ENCODE peak calls at places on chromosomes 13 and 19, in four cellular contexts. X is astrocyte, N is Caco-2, G is pancreas. J is an unnamed sample. For H3K36me3, the result is how much of the 10 kb centered on the place peaks cover.

GRCh38 chr19:45681391-45682015 is 10.2 kb downstream of the SNRPD2 start:
- DNase-seq in X (peak), N (peak), G (peak), J (peak)

GRCh38 chr13:95267662-95268369 is 33.4 kb downstream of the ABCC4 start:
- DNase-seq in X (peak), N (peak), G (no peak), J (peak)

GRCh38 chr19:49556412-49557398 is 23.7 kb downstream of the NOSIP start:
- DNase-seq in X (no peak), N (no peak), G (peak), J (no peak)

GRCh38 chr13:89227356-89227755 is 1556.2 kb downstream of the SLITRK5 start:
- DNase-seq in X (peak), N (no peak), G (no peak), J (no peak)

GRCh38 chr13:25659091-25659502 is 287.3 kb downstream of the ATP8A2 start:
- DNase-seq in X (no peak), N (peak), G (no peak), J (peak)

GRCh38 chr13:59354665-59355064 is 809.1 kb downstream of the DIAPH3 start:
- DNase-seq in X (no peak), N (peak), G (no peak), J (no peak)

GRCh38 chr13:113537205-113537604 is 46.7 kb upstream of the DCUN1D2 start:
- DNase-seq in X (no peak), N (no peak), G (no peak), J (no peak)

GRCh38 chr13:83085186-83085900 is 796.9 kb downstream of the SLITRK1 start:
- DNase-seq in X (peak), N (no peak), G (no peak), J (no peak)

GRCh38 chr19:7533925-7534480 is 1.5 kb upstream of the PNPLA6 start:
- DNase-seq in X (peak), N (peak), G (peak), J (peak)

GRCh38 chr19:48780684-48781391 is 25.5 kb downstream of the FGF21 start:
- DNase-seq in X (peak), N (peak), G (peak), J (no peak)

GRCh38 chr13:42660367-42660965 is 86.5 kb downstream of the TNFSF11 start:
- DNase-seq in X (no peak), N (no peak), G (no peak), J (no peak)

GRCh38 chr19:45779231-45780145 is 2.8 kb downstream of the DMPK start:
- DNase-seq in X (no peak), N (peak), G (peak), J (peak)

GRCh38 chr13:94009696-94010095 is 469.8 kb downstream of the DCT start:
- DNase-seq in X (peak), N (no peak), G (no peak), J (no peak)

GRCh38 chr19:28466107-28467045 is 746.6 kb downstream of the UQCRFS1 start:
- DNase-seq in X (peak), N (peak), G (peak), J (peak)

GRCh38 chr13:58085819-58086218 is 454.3 kb downstream of the PCDH17 start:
- DNase-seq in X (peak), N (no peak), G (no peak), J (no peak)

GRCh38 chr13:65416784-65417183 is 1813.4 kb downstream of the PCDH9 start:
- DNase-seq in X (no peak), N (no peak), G (no peak), J (no peak)

GRCh38 chr19:47168065-47168464 is 37.4 kb downstream of the SAE1 start:
- DNase-seq in X (no peak), N (no peak), G (no peak), J (no peak)

GRCh38 chr19:47176627-47177090 is 46.0 kb downstream of the SAE1 start:
- DNase-seq in X (peak), N (no peak), G (no peak), J (no peak)

GRCh38 chr19:47176071-47176626 is 45.5 kb downstream of the SAE1 start:
- DNase-seq in X (peak), N (no peak), G (no peak), J (no peak)

DNA sequence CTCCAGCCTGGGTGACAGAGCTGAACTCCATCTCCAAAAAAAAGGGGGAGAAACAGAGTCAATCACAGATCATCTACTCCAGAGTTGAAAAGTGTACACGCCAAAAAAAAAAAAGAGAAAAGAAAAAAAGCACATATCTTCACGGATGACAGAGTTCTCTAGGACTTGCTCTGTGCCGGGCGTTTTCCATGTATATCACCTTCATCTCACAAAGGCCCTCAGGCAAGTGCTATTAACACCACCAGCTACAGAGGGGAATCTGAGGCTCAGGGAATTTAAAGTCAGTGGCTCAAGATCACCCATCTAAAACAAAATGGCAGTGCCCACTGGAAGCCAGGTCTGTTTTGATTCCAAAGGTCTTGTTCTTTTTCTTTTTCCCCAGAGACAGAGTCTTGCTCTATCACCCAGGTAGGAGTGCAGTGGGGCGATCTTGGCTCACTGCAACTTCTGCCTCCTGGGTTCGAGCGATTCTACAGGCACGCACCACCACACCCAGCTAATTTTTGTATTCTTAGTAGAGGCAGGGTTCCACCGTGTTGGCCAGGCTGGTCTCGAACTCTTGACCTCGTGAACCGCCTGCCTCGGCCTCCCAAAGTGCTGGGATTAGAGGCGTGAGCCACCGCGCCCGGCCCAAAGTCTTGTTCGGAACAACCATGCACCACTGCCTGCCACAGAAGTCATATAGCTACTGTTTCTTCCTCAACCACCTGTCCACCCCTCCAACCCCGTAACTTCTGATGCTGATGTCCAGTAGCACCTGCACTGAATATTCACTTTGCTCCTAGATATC is 42.2 kb downstream of the SAE1 start:
- DNase-seq in X (no peak), N (no peak), G (no peak), J (no peak)
- H3K36me3 ChIP-seq in X (under half), N (under half), G (under half), J (under half)

DNA sequence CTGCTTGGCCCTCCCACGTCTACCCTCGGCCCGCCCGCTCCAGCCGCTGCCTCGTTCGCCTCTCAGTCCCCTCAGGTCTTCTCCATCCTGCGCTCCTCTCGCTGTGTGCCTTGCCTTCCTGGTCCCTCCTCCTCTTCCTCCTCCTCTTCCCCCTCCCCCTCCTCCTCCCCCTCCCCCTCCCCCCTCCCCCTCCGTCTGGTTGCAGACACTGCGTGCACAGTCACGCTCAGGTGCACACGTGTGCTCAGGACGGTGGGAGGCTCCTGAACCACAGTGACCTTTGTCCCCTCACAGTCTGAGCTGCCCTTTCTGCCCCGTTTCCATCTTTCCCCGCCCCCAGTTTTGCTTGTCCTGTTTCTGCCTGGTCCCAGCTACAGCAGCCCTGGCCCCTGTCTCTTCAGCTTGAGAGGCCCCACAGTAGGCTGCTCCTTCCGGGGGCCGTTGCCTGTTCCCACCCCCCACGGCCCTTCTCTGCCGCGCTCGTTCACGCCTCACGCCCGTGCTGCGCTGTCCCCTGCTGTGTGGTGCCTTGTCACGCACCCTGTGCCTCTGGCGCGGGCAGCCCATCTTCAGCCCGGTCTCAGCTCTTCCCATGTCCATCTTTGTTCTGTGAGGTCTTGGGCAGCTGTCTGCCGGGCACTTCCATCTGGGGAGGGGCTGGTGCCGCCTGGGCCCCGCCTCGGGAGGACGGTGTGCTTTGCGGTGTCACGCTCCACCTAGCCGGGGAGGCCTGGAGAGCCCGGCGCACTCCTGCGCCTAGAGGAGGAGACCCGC is 13.8 kb upstream of the RPS15 start:
- DNase-seq in X (no peak), N (peak), G (no peak), J (no peak)
- H3K36me3 ChIP-seq in X (under half), N (under half), G (under half), J (under half)

GRCh38 chr19:9811139-9811538 is 7.7 kb downstream of the FBXL12 start:
- DNase-seq in X (no peak), N (no peak), G (no peak), J (no peak)

GRCh38 chr19:9806781-9807180 is 12.1 kb downstream of the FBXL12 start:
- DNase-seq in X (no peak), N (no peak), G (no peak), J (no peak)

GRCh38 chr19:9808855-9809646 is 9.8 kb downstream of the FBXL12 start:
- DNase-seq in X (no peak), N (no peak), G (no peak), J (no peak)
- H3K36me3 ChIP-seq in X (under half), N (under half), G (under half), J (under half)

DNA sequence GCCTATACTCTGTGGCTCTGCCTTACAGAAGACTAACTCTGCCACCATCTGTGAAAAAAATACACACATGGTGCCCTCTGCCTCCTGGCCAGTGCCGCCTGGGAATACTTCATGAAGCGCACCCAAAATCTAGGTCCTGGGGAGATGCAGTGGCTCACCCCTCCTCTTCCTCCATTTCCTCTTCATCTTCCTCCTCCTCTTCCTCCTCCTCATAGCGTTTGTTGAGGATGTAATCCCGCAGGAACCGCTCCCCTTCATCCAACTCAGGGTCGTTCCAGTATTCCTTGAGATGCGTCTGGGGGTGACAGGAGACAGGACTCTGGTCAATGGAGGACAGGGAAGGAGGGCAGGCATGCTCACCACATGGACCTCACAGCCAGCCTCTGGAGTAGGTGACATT is 5.7 kb downstream of the KRI1 start:
- DNase-seq in X (no peak), N (no peak), G (no peak), J (no peak)
- H3K36me3 ChIP-seq in X (under half), N (under half), G (under half), J (under half)

GRCh38 chr19:881385-882071 is 11.5 kb downstream of the MED16 start:
- DNase-seq in X (no peak), N (no peak), G (no peak), J (no peak)

GRCh38 chr19:876780-877314 is 16.1 kb downstream of the MED16 start:
- DNase-seq in X (no peak), N (no peak), G (no peak), J (no peak)

GRCh38 chr19:876089-876488 is 16.6 kb downstream of the CFD start:
- DNase-seq in X (no peak), N (no peak), G (no peak), J (no peak)

GRCh38 chr19:882871-883497 is 10.0 kb downstream of the MED16 start:
- DNase-seq in X (no peak), N (no peak), G (no peak), J (no peak)

DNA sequence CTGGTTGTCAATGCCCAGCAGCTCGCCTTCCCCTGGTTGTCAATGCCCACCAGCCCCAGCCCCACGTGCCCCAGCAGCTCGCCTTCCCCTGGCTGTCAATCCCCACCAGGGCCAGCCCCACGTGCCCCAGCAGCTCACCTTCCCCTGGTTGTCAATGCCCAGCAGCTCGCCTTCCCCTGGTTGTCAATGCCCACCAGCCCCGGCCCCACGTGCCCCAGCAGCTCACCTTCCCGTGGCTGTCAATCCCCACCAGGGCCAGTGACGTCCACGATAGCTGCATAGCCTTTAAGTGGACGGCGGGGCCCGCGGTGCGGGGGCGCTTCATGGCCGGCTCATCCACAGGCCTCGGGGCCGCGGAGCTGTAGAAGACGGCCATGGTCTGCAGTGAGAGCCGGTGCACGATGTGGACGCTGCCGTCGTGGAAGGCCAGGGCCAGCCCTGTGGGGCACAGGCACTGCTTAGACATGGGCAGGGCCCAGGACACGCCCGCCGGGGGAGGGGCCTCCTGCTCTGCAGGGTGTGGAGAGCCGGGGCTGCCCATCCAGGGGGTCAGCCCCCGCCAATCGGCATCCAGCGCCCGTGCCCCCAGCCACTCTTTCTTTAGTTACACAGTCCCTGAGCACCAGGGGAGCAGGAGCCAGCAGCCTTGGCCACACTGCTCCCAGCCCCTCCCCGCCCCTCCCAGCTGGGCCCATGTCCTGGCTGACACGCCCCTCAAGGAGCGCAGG is 13.1 kb downstream of the MED16 start:
- DNase-seq in X (no peak), N (no peak), G (no peak), J (no peak)
- H3K36me3 ChIP-seq in X (under half), N (under half), G (under half), J (under half)

GRCh38 chr13:52461265-52461664 is 6.0 kb downstream of the CKAP2 start:
- DNase-seq in X (no peak), N (no peak), G (no peak), J (no peak)

GRCh38 chr13:52459668-52460067 is 4.4 kb downstream of the CKAP2 start:
- DNase-seq in X (peak), N (no peak), G (no peak), J (no peak)

DNA sequence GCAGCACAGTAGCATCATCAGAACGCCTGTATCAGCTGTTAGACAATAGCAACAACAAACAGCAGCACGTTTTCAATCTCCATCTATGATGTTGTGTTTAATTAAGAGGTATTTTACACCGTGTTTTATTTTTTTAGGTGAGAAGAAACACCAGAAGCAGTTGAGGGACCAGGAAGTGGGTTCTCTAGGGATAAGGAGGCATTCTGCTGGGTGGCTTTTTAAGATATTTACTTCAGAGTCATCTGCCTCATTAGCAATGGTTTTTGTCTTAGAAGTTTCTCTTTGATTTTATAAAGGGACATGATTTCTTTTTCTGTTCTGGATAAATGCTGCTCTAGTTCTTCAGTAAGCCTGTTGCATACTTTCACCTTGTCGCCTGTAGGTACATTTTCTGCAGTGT is 8.2 kb downstream of the CKAP2 start:
- DNase-seq in X (no peak), N (no peak), G (no peak), J (no peak)
- H3K36me3 ChIP-seq in X (under half), N (under half), G (under half), J (under half)

GRCh38 chr19:55696301-55697068 is 21.5 kb downstream of the EPN1 start:
- DNase-seq in X (no peak), N (no peak), G (no peak), J (no peak)

GRCh38 chr19:55695511-55696290 is 20.7 kb downstream of the EPN1 start:
- DNase-seq in X (no peak), N (no peak), G (no peak), J (no peak)

GRCh38 chr19:55698256-55698655 is 23.2 kb downstream of the EPN1 start:
- DNase-seq in X (no peak), N (no peak), G (no peak), J (no peak)

GRCh38 chr19:55697698-55698097 is 22.7 kb downstream of the EPN1 start:
- DNase-seq in X (no peak), N (no peak), G (no peak), J (no peak)

DNA sequence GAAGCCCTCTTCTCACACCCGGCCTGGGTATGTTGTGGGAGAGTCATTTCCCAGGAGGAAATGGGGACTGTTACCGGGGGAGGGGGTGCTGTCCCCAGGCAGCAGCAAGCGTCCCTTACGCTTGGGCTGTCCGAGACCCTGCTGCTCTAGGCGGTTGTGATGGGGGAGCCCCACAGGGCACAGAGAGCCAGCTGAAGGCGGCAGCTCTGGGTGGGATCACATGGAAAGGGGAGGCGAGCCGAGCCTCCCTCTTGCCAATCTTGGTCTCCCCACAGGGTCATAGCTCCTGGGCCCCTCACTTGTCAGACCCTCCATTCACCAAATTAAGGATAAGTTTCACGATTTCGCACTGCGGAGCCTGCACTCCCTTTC is 22.0 kb downstream of the EPN1 start:
- DNase-seq in X (no peak), N (no peak), G (no peak), J (no peak)
- H3K36me3 ChIP-seq in X (under half), N (under half), G (under half), J (under half)

DNA sequence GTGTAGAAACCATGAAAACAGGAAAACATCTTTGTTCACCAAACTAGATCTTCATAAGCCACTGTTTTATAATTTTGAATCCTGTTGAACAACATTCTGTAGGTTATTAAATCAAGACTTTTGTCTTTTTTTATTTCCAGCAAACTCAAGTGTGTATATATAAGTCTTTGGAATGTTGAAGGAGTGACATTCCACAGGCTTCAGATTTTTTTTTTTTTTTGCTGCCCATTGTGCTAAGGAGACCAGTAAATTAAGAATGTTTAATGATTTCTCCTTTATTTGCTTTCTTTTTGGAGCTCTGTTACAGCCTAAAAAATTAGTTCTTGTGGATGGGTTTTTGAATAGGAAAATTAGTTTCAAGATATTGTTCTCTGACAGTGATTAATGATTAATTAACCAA is 89.7 kb downstream of the LMO7 start:
- DNase-seq in X (no peak), N (peak), G (no peak), J (no peak)
- H3K36me3 ChIP-seq in X (under half), N (under half), G (under half), J (under half)

DNA sequence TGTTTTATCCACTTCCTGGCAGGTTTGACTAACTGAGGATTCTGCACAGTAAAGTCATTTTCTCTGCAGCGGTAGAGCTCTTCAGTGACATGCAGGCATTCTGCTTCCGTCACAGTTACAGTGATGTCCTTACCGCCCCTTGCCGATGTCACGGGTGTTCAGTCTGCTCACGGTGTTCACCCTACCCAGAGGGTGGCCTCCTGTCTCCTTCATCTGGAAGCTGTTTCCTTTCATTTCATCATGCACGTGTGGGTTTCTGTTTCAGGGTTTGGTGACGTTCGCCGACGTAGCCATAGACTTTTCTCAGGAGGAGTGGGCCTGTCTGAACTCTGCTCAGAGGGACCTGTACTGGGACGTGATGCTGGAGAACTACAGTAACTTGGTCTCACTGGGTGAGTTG is 33.4 kb downstream of the ZNF331 start:
- DNase-seq in X (no peak), N (no peak), G (no peak), J (no peak)
- H3K36me3 ChIP-seq in X (under half), N (under half), G (under half), J (under half)

GRCh38 chr19:56727731-56728130 is 56.2 kb upstream of the ZNF835 start:
- DNase-seq in X (no peak), N (no peak), G (no peak), J (no peak)
- H3K36me3 ChIP-seq in X (under half), N (under half), G (under half), J (under half)

J was measured in prostate gland.